ENCODE peak calls at places on chromosomes 2 and 18, in six cellular contexts. S, V, O, X, Z and U are unnamed samples.

GRCh38 chr18:31617029-31617717 is 25.5 kb downstream of the TTR start:
- DNase-seq in S (no peak), V (no peak), O (no peak), X (no peak), Z (no peak), U (no peak)

GRCh38 chr2:150099805-150100204 is 387.7 kb downstream of the RND3 start:
- DNase-seq in S (no peak), V (no peak), O (no peak), X (no peak), Z (no peak), U (no peak)

GRCh38 chr18:59729781-59730180 is 32.6 kb upstream of the CCBE1 start:
- DNase-seq in S (no peak), V (no peak), O (no peak), X (peak; percentile 98), Z (no peak), U (no peak)

GRCh38 chr2:42788-43187 is 3.5 kb downstream of the FAM110C start:
- DNase-seq in S (no peak), V (no peak), O (no peak), X (peak; percentile 17), Z (no peak), U (peak; percentile 50)

GRCh38 chr2:126779286-126779605 is 119.4 kb upstream of the TEX51 start:
- DNase-seq in S (no peak), V (no peak), O (no peak), X (no peak), Z (no peak), U (no peak)

GRCh38 chr2:237698338-237698694 is 70.9 kb downstream of the LRRFIP1 start:
- DNase-seq in S (no peak), V (no peak), O (no peak), X (no peak), Z (no peak), U (no peak)

GRCh38 chr18:24917767-24918166 is 434.2 kb downstream of the ZNF521 start:
- DNase-seq in S (no peak), V (no peak), O (no peak), X (no peak), Z (no peak), U (no peak)

GRCh38 chr18:3321133-3321812 is 59.3 kb downstream of the MYL12B start:
- DNase-seq in S (no peak), V (no peak), O (no peak), X (peak; percentile 97), Z (no peak), U (no peak)

GRCh38 chr2:24888177-24888576 is 31.9 kb downstream of the ADCY3 start:
- DNase-seq in S (no peak), V (no peak), O (no peak), X (no peak), Z (no peak), U (no peak)

GRCh38 chr2:141692829-141693228 is 438.0 kb downstream of the LRP1B start:
- DNase-seq in S (no peak), V (no peak), O (no peak), X (no peak), Z (no peak), U (no peak)

GRCh38 chr2:24083567-24084385 is 858 bp downstream of the TP53I3 start:
- DNase-seq in S (peak; percentile 78), V (no peak), O (no peak), X (peak; percentile 65), Z (no peak), U (peak; percentile 94)